ENCODE peak calls at places on chromosomes 4 and X, in six cellular contexts. Q is thyroid gland, G is mammary epithelial cell, A is ascending aorta, Z is mesendoderm, B is ovary. W is an unnamed sample.

GRCh38 chr4:148114436-148114835 is 327.8 kb downstream of the NR3C2 start:
- DNase-seq in G (peak), B (no peak), A (no peak), Z (no peak), Q (no peak), W (no peak)

GRCh38 chr4:103046416-103047290 is 27.1 kb upstream of the SLC9B1 start:
- DNase-seq in B (no peak), Q (peak), A (no peak), Z (peak), G (peak), W (peak)

GRCh38 chr4:108536577-108536976 is 83.8 kb upstream of the RPL34 start:
- DNase-seq in A (no peak), Q (no peak), G (no peak), Z (no peak), B (no peak), W (no peak)

GRCh38 chrX:115266300-115266699 is 23.2 kb upstream of the LUZP4 start:
- DNase-seq in G (peak), A (no peak), Q (peak), Z (no peak), B (no peak), W (no peak)

GRCh38 chr4:176443117-176443516 is 123.4 kb downstream of the SPCS3 start:
- DNase-seq in Q (no peak), A (no peak), G (peak), B (no peak), Z (no peak), W (no peak)

GRCh38 chr4:139229534-139230039 is 50.4 kb downstream of the MGARP start:
- DNase-seq in Q (no peak), B (no peak), A (no peak), Z (peak), G (peak), W (no peak)

GRCh38 chr4:186190456-186191265 is 706 bp upstream of the CYP4V2 start:
- DNase-seq in Q (peak), A (no peak), G (no peak), B (no peak), Z (peak), W (peak)

GRCh38 chr4:57318694-57319093 is 208.5 kb upstream of the IGFBP7 start:
- DNase-seq in B (no peak), Q (no peak), G (peak), A (no peak), Z (no peak), W (no peak)

GRCh38 chr4:127055349-127055748 is 577.4 kb upstream of the INTU start:
- DNase-seq in A (no peak), Q (peak), B (no peak), Z (no peak), G (peak), W (no peak)

GRCh38 chrX:150926304-150926703 is 27.8 kb upstream of the CD99L2 start:
- DNase-seq in B (no peak), Q (peak), Z (no peak), A (no peak), G (no peak), W (no peak)

GRCh38 chrX:1334854-1335253 is 1.7 kb upstream of the IL3RA start:
- DNase-seq in A (no peak), Z (no peak), B (no peak), Q (no peak), G (no peak), W (no peak)

GRCh38 chr4:152778656-152779512 is 646 bp downstream of the TIGD4 start:
- DNase-seq in Z (no peak), G (peak), A (no peak), B (peak), Q (peak), W (peak)

GRCh38 chr4:146654648-146654975 is 15.9 kb downstream of the POU4F2 start:
- DNase-seq in B (no peak), G (no peak), A (no peak), Z (no peak), Q (no peak), W (no peak)

GRCh38 chrX:155718964-155719586 is 106.3 kb upstream of the TMLHE start:
- DNase-seq in A (peak), Z (no peak), Q (peak), B (no peak), G (peak), W (no peak)

DNA sequence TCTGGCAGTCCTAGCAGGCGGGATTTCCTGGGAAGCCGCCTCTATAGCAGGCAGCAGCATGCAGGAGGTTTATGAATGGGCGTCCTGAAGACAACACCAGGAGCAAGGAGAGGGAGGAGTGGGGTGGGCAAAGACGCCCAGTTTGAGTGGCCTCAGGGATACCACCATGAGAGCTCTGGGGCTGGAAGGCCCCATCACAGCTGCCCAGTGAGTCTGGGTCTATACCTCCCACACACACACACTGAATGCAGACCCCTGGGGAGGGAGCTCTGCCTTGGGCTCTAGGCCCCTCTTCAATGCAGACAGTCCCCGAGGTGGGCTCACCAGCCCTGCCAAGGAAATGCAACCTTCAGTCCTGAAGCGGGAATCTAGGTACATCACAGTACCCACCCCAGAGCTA is 98.6 kb downstream of the AFAP1 start:
- DNase-seq in Q (no peak), A (no peak), Z (no peak), G (no peak), B (no peak), W (no peak)
- H3K27ac ChIP-seq in Q (no peak), A (peak), Z (no peak), G (peak), B (peak), W (no peak)

DNA sequence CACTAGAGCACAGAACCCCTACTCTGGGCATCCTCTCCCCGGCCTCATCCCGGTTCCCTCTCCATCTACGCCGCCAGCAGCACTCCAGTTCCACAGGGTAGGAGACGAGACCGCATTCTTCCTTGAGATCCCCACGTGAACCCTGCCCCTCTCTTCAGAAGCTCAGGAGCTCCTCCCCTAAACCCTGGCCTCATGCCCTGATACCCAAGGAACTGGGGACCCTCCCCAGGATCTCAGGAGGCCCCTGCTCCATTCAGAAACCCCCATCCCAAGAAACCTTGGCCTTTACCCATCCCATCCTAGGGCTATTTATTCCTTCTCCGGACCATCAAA is 1.1 kb downstream of the PRICKLE3 start:
- DNase-seq in Z (no peak), B (no peak), Q (no peak), G (no peak), A (no peak), W (no peak)
- H3K27ac ChIP-seq in Z (no peak), B (no peak), Q (no peak), G (peak), A (peak), W (peak)

GRCh38 chr4:48913346-48913745 is 6.8 kb upstream of the OCIAD2 start:
- DNase-seq in Z (no peak), B (no peak), G (peak), A (no peak), Q (no peak), W (no peak)
- H3K27ac ChIP-seq in Z (no peak), B (no peak), G (peak), A (no peak), Q (no peak), W (no peak)

GRCh38 chrX:8455600-8455999 is 9.0 kb upstream of the VCX3B start:
- DNase-seq in Q (no peak), G (peak), B (no peak), Z (no peak), A (no peak), W (no peak)

GRCh38 chrX:8453619-8454018 is 11.0 kb upstream of the VCX3B start:
- DNase-seq in B (no peak), Q (peak), G (no peak), A (no peak), Z (no peak), W (no peak)
- H3K27ac ChIP-seq in B (no peak), Q (no peak), G (no peak), A (peak), Z (no peak), W (no peak)

GRCh38 chr4:150586162-150586561 is 4.2 kb downstream of the MAB21L2 start:
- DNase-seq in Z (no peak), G (no peak), Q (no peak), A (no peak), B (no peak), W (no peak)

GRCh38 chr4:150591904-150592303 is 10.0 kb downstream of the MAB21L2 start:
- DNase-seq in Z (peak), B (no peak), Q (no peak), G (no peak), A (no peak), W (no peak)

GRCh38 chr4:150591284-150591874 is 9.4 kb downstream of the MAB21L2 start:
- DNase-seq in G (no peak), Z (peak), A (no peak), B (no peak), Q (no peak), W (no peak)

GRCh38 chr4:150588341-150588740 is 6.4 kb downstream of the MAB21L2 start:
- DNase-seq in B (no peak), Q (no peak), Z (peak), G (no peak), A (no peak), W (no peak)

GRCh38 chr4:150589174-150589573 is 7.2 kb downstream of the MAB21L2 start:
- DNase-seq in A (no peak), Q (no peak), B (no peak), Z (no peak), G (no peak), W (no peak)
- H3K27ac ChIP-seq in A (no peak), Q (no peak), B (no peak), Z (no peak), G (no peak), W (no peak)

DNA sequence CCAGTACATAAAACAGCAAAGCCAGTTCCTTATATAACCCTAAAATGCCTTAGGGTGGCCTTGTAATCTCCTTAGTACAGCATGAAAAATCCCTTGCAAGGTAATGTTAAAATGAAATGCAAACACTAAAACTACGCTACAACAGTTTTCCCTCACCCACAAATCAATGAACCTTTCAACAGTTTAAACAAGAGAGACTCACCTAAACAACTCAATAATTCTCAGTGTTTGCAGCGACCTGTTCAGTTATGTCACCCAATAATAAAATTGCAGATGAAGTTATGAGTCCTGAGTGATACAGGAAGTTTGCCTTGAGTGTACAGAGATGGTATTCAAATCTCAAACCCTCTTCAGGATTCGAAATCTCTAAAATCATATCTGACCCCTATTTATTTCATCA is 25.3 kb downstream of the TSPAN5 start:
- DNase-seq in A (no peak), Z (no peak), B (no peak), Q (no peak), G (no peak), W (no peak)
- H3K27ac ChIP-seq in A (no peak), Z (no peak), B (no peak), Q (no peak), G (no peak), W (no peak)

GRCh38 chr4:83109480-83110221 is 4.9 kb downstream of the PLAC8 start:
- DNase-seq in A (no peak), Z (peak), B (peak), G (no peak), Q (peak), W (peak)
- H3K27ac ChIP-seq in A (peak), Z (peak), B (no peak), G (peak), Q (peak), W (peak)

GRCh38 chr4:30862176-30862575 is 142.0 kb downstream of the PCDH7 start:
- DNase-seq in A (no peak), Q (no peak), Z (no peak), B (no peak), G (no peak), W (no peak)
- H3K27ac ChIP-seq in A (no peak), Q (no peak), Z (no peak), B (no peak), G (no peak), W (no peak)

GRCh38 chr4:10490996-10491395 is 33.8 kb upstream of the ZNF518B start:
- DNase-seq in Z (peak), G (no peak), Q (no peak), A (no peak), B (no peak), W (no peak)
- H3K27ac ChIP-seq in Z (no peak), G (no peak), Q (no peak), A (no peak), B (no peak), W (no peak)

W was measured in naive thymus-derived CD4-positive, alpha-beta T cell.